ENCODE peak calls at places on chromosomes 2 and 18, in seven cellular contexts. E is HepG2, V is GM12878, T is H1, B is SK-N-SH, C is K562, I is HCT116. F is an unnamed sample.
A peak's percentile ranks its signal among the peaks of the same experiment; 100 is the strongest.

GRCh38 chr2:187527262-187527661 is 27.0 kb downstream of the TFPI start:
- DNase-seq in E (peak; percentile 78), V (no peak), T (no peak), B (no peak), C (no peak), I (no peak), F (no peak)

GRCh38 chr18:9913526-9914333 is at the start of gene VAPA:
- DNase-seq in E (peak; percentile 86), V (peak; percentile 89), T (peak; percentile 96), B (peak; percentile 98), C (peak; percentile 98), I (peak; percentile 90), F (peak; percentile 82)

GRCh38 chr2:98160574-98160973 is 73.6 kb downstream of the VWA3B start:
- DNase-seq in E (no peak), V (no peak), T (no peak), B (no peak), C (no peak), I (no peak), F (no peak)

GRCh38 chr18:66668706-66669105 is 64.8 kb upstream of the CDH19 start:
- DNase-seq in E (no peak), V (no peak), T (no peak), B (no peak), C (no peak), I (no peak), F (no peak)

GRCh38 chr2:181836583-181836982 is 54.9 kb upstream of the ITPRID2 start:
- DNase-seq in E (no peak), V (peak; percentile 7), T (no peak), B (no peak), C (no peak), I (no peak), F (no peak)

GRCh38 chr2:128421861-128422311 is 103.2 kb upstream of the HS6ST1 start:
- DNase-seq in E (no peak), V (no peak), T (peak; percentile 35), B (no peak), C (no peak), I (no peak), F (no peak)

GRCh38 chr2:160279813-160280465 is 79.9 kb upstream of the ITGB6 start:
- DNase-seq in E (no peak), V (no peak), T (no peak), B (no peak), C (no peak), I (no peak), F (no peak)

GRCh38 chr2:64629329-64629781 is 24.4 kb downstream of the SERTAD2 start:
- DNase-seq in E (no peak), V (no peak), T (no peak), B (no peak), C (no peak), I (no peak), F (no peak)

GRCh38 chr2:179376881-179377280 is 112.2 kb upstream of the SESTD1 start:
- DNase-seq in E (no peak), V (no peak), T (no peak), B (no peak), C (no peak), I (no peak), F (no peak)

GRCh38 chr18:61435064-61435652 is 101.9 kb downstream of the CDH20 start:
- DNase-seq in E (peak; percentile 27), V (no peak), T (no peak), B (peak; percentile 4), C (peak; percentile 9), I (peak; percentile 22), F (no peak)

GRCh38 chr2:65031341-65032015 is 24.7 kb upstream of the CEP68 start:
- DNase-seq in E (peak; percentile 95), V (no peak), T (peak; percentile 59), B (no peak), C (no peak), I (no peak), F (no peak)

GRCh38 chr2:111207892-111208291 is 87.2 kb downstream of the BCL2L11 start:
- DNase-seq in E (no peak), V (no peak), T (no peak), B (no peak), C (no peak), I (no peak), F (no peak)

DNA sequence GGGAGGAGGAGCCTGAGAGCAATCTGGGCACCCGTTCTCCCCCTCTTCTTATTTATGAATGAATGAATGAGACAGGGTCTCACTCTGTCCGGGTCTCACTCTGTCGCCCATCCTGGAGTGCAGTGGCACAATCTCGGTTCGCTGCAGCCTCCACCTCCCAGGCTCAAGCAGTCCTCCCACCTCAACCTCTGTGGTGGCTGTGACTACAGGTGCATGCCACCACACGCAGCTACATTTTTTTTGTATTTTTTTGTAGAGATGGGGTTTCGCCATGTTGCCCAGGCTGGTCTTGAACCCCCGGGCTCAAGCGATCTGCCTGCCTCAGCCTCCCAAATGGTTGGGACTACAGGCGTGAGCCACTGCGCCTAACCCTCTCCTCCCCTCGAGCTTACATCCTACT is 198.4 kb downstream of the NEDD4L start:
- DNase-seq in E (no peak), V (no peak), T (no peak), B (no peak), C (no peak), I (no peak), F (no peak)
- H3K27ac ChIP-seq in E (no peak overlapping the region), V (no peak overlapping the region), T (no peak overlapping the region), B (no peak overlapping the region), C (no peak overlapping the region), I (no peak overlapping the region), F (no peak overlapping the region)

GRCh38 chr2:228532233-228532632 is 350.7 kb upstream of the SPHKAP start:
- DNase-seq in E (no peak), V (no peak), T (no peak), B (no peak), C (no peak), I (no peak), F (no peak)

GRCh38 chr2:228533156-228533555 is 351.7 kb upstream of the SPHKAP start:
- DNase-seq in E (no peak), V (no peak), T (no peak), B (no peak), C (no peak), I (no peak), F (no peak)

GRCh38 chr2:228540976-228541375 is 359.5 kb upstream of the SPHKAP start:
- DNase-seq in E (no peak), V (no peak), T (no peak), B (no peak), C (no peak), I (no peak), F (no peak)

GRCh38 chr2:228535396-228535795 is 353.9 kb upstream of the SPHKAP start:
- DNase-seq in E (peak; percentile 1), V (no peak), T (no peak), B (no peak), C (no peak), I (peak; percentile 10), F (no peak)
- H3K9me3 ChIP-seq in E (peaks cover 92% of the 10 kb centered on the region), V (no peaks in the 10 kb centered on the region), T (peaks cover 41% of the 10 kb centered on the region), B (peaks cover 27% of the 10 kb centered on the region), C (no peaks in the 10 kb centered on the region), I (peaks cover 11% of the 10 kb centered on the region), F (peaks cover 7% of the 10 kb centered on the region)

DNA sequence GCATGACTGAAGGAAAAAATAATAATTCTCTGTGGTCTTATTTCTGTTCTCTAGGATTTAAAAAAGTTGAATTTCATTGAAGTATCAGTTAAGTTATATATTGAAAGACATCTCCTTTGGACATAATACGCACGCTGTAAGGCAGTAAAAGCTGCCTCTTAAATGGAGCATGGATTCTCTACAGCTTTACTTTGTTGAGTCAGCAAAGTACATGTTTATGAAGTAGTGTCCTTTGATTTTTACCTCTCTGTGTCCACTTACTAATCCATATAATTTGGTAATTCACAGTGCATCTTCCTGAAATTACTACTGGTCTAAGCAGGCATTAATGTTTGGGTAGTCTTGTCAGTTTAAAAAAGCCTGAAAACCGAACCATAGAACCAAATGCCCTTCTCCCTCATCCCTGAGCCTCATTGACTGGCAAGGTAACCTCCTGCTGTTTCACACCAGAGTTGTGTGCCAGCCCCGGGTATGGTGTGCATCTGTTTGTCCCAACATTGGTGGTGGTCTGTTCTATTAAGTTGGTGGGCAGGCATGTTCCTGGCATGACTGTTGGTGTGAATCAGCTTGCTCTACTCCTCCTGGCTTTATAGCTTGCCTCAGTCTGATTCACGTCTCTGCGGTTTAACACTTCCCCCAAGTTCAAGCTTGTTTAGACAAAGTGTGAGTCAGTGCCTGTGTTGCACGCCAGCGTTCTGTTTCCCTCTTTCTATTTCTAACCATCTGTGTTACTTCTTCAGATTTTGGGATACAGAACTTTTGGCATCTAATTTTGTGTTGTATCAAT is 71.0 kb upstream of the ITM2C start:
- DNase-seq in E (no peak), V (no peak), T (no peak), B (no peak), C (no peak), I (peak; percentile 95), F (peak; percentile 93)
- TF ChIP-seq SIN3A in E (no peak), V (no peak), T (no peak), B (peak; percentile 77), C (no peak), I (peak; percentile 96), F (no peak)

GRCh38 chr2:133304344-133304743 is 263.9 kb downstream of the NCKAP5 start:
- DNase-seq in E (no peak), V (no peak), T (no peak), B (no peak), C (no peak), I (no peak), F (no peak)

GRCh38 chr2:133303150-133303549 is 265.1 kb downstream of the NCKAP5 start:
- DNase-seq in E (no peak), V (no peak), T (no peak), B (no peak), C (no peak), I (no peak), F (no peak)
- H3K27ac ChIP-seq in E (no peak overlapping the region), V (no peak overlapping the region), T (no peak overlapping the region), B (no peak overlapping the region), C (no peak overlapping the region), I (no peak overlapping the region), F (no peak overlapping the region)

DNA sequence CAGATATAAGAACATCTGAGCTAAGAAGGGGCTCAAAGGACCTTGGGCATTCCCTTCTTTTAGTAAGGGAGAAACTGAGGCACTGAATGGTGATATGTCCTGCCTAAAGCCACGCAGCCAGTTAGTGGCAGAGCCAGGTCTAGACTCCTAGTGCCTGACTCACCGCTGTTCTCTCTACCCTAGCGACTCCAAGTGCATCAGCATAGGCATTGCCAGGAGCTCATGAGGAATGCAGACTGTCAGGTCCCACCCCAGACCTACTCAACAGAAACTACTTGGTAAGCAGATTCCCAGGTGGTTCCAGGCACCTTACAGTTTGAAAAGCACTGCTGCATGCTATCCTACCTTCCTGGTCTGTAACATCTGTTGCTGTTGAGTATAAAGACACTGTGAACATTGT is 158.9 kb downstream of the MSH2 start:
- DNase-seq in E (no peak), V (no peak), T (no peak), B (no peak), C (no peak), I (no peak), F (no peak)
- H3K9me3 ChIP-seq in E (no peaks in the 10 kb centered on the region), V (no peaks in the 10 kb centered on the region), T (no peaks in the 10 kb centered on the region), B (no peaks in the 10 kb centered on the region), C (no peaks in the 10 kb centered on the region), I (no peaks in the 10 kb centered on the region), F (no peaks in the 10 kb centered on the region)

DNA sequence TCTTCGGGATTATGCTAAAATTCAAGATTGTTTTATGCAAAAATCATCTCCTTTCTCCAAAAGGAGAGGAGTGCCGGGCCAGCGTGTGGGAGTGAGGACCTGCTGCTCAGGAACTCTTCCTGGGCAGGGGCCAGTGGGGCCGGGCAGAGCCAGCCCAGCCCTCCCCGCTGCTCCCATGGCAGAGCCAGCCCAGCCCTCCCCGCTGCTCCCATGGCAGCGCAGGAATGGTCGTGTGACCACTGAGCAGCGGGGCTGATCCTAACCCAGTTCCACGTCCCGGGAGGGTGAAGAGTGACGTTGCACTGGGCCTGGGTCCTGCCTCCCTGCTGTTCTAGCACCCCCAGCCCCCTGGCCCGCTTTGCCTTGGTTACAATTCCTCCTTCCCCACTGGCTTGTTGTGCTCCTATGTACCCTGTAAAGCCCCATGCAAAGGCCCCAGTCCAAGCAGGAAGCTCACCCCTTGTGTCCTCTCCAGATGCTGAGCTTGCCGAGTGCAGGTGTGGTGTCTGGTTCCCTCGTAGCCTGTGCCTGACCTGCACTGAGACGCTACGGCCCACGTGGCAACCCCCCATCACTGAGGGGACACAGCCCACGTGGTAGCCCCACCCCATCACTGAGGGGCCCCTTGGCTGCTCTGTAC is 11.4 kb upstream of the NEU4 start:
- DNase-seq in E (no peak), V (no peak), T (no peak), B (peak; percentile 34), C (no peak), I (no peak), F (no peak)
- TF ChIP-seq SIN3A in E (no peak), V (no peak), T (no peak), B (no peak), C (no peak), I (no peak), F (no peak)